ENCODE peak calls at places on chromosomes 6 and 20, in eight cellular contexts. S is RWPE1; P is sigmoid colon; K is AG09309; T is CD8-positive, alpha-beta T cell; J is pancreas; G is endothelial cell; B is H1. V is an unnamed sample.

GRCh38 chr6:164859791-164860190 is 449.6 kb downstream of the C6orf118 start:
- DNase-seq in S (peak), P (no peak), K (no peak), T (no peak), J (no peak), G (no peak), B (no peak), V (no peak)

GRCh38 chr6:105983763-105984162 is 102.4 kb upstream of the PRDM1 start:
- DNase-seq in S (no peak), P (no peak), K (no peak), T (no peak), J (no peak), G (no peak), B (no peak), V (no peak)

GRCh38 chr6:87184762-87185250 is 29.4 kb downstream of the ZNF292 start:
- DNase-seq in S (no peak), P (no peak), K (no peak), T (no peak), J (no peak), G (no peak), B (no peak), V (no peak)

GRCh38 chr6:39228111-39228971 is 934 bp downstream of the KCNK5 start:
- DNase-seq in S (no peak), P (no peak), K (no peak), T (no peak), J (no peak), G (no peak), B (no peak), V (no peak)

GRCh38 chr6:98636941-98637340 is 197.4 kb upstream of the POU3F2 start:
- DNase-seq in S (no peak), P (no peak), K (no peak), T (no peak), J (no peak), G (no peak), B (no peak), V (no peak)

GRCh38 chr6:93105017-93105416 is 314.3 kb downstream of the EPHA7 start:
- DNase-seq in S (no peak), P (no peak), K (no peak), T (no peak), J (no peak), G (no peak), B (no peak), V (no peak)

GRCh38 chr6:163711615-163712568 is 297.4 kb downstream of the QKI start:
- DNase-seq in S (peak), P (peak), K (no peak), T (no peak), J (no peak), G (no peak), B (no peak), V (no peak)

GRCh38 chr20:54208492-54209044 is 681 bp downstream of the PFDN4 start:
- DNase-seq in S (peak), P (no peak), K (no peak), T (no peak), J (no peak), G (no peak), B (no peak), V (no peak)

GRCh38 chr20:25315418-25316210 is 67.7 kb downstream of the PYGB start:
- DNase-seq in S (peak), P (peak), K (no peak), T (no peak), J (no peak), G (no peak), B (no peak), V (peak)

GRCh38 chr6:13302751-13303667 is 25.3 kb downstream of the TBC1D7 start:
- DNase-seq in S (peak), P (peak), K (peak), T (peak), J (no peak), G (no peak), B (no peak), V (no peak)

GRCh38 chr20:20820104-20820503 is 107.7 kb upstream of the RALGAPA2 start:
- DNase-seq in S (no peak), P (no peak), K (no peak), T (no peak), J (peak), G (peak), B (no peak), V (no peak)
- TF ChIP-seq CTCF in S (no peak), P (no peak), K (peak), T (no peak), J (no peak), G (peak), B (peak), V (peak)

DNA sequence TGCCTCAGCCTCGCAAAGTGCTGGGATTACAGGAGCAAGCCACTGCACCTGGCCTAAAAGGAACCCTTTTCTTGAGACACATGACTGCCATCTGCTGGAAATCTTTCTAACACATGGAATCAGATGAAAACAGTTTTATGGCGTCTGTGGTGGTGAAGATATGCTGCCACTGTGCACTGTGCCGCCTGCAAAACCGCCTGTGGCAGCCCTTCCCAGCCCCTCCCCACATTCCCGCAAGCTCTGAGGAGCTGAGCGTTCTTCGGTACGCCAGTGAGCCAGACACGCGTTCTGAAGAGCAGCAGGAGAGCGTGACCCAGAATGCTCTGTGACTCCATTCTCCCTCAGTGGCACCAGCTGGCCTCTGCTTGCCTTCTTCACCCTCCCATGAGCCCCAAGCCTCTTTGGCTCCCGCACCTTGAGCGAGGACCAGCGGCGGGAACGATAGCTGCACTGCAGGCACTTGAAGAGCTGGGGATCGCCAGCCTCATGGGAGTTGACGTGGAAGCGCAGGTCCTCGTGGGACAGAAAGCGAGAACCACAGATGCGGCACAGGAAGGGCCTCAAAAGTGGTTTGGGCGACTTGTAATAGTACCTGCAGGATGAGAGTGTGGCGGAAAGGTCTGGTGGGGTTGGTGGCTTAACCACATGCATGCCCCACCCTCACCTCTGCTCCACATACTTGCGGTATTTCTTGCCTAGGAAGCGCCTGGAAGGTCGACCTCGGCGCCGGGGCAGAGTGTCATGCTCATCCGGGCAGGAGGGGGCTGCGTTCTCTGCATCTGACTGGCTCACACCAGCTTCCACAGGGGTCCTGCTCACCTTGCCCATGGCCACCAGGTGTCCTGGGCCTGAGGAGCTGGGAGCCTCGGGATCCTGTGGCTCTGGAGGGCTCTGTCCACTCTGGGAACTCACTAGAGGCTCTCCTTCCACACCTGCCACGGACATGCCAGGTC is 8.7 kb downstream of the ZNF335 start:
- DNase-seq in S (no peak), P (peak), K (no peak), T (no peak), J (peak), G (no peak), B (no peak), V (peak)
- TF ChIP-seq CTCF in S (peak), P (no peak), K (peak), T (peak), J (no peak), G (no peak), B (peak), V (peak)

DNA sequence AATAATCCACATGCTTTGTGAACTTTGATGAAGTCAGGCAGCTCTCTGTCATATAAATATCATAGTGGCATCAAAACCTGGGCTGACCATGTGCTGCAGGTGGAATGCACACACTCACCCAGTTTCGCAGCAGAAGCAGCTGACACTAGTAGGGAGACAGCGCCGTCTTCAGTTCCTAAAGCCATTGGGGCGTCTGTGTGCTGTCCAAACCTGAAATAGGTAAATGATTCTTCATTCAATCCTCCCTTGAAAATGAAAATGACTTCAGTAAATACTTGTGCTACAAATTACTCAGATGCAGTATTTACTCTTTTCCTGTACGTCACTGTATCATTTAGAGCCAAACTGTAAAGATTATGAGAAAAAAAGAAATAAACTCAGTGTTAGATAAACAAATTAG is 127.5 kb downstream of the EYA4 start:
- DNase-seq in S (peak), P (no peak), K (no peak), T (no peak), J (no peak), G (no peak), B (no peak), V (no peak)
- TF ChIP-seq CTCF in S (peak), P (no peak), K (no peak), T (no peak), J (no peak), G (no peak), B (peak), V (no peak)

GRCh38 chr20:20359628-20360027 is 8.3 kb upstream of the INSM1 start:
- DNase-seq in S (no peak), P (no peak), K (no peak), T (no peak), J (no peak), G (no peak), B (no peak), V (no peak)

GRCh38 chr20:20362774-20363435 is 5.0 kb upstream of the INSM1 start:
- DNase-seq in S (no peak), P (no peak), K (no peak), T (no peak), J (no peak), G (peak), B (no peak), V (no peak)

GRCh38 chr20:20363449-20364015 is 4.4 kb upstream of the INSM1 start:
- DNase-seq in S (no peak), P (no peak), K (no peak), T (no peak), J (no peak), G (no peak), B (no peak), V (no peak)

GRCh38 chr20:20358801-20359200 is 9.1 kb upstream of the INSM1 start:
- DNase-seq in S (no peak), P (no peak), K (no peak), T (no peak), J (no peak), G (no peak), B (no peak), V (no peak)

DNA sequence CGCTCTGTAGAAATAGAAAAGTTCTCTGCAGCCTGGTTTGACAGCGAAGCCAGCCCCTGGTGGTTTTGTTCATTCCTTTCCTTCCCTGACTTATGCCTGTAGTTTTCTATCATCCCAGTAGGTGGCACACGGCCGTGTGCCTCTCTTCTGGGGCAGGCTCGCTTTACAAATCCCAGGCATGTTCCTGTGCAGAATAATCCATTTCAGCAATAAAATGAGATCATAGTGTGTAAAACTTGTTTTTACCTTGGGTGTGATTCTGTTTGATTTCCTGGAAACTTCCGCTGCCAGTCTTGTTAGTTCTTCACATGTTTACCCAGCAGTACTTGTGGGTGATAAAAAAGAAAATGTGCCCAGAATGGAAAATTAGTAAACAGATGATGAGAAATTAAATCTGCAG is 7.4 kb upstream of the INSM1 start:
- DNase-seq in S (peak), P (no peak), K (peak), T (no peak), J (peak), G (peak), B (no peak), V (no peak)
- TF ChIP-seq CTCF in S (peak), P (peak), K (peak), T (peak), J (peak), G (peak), B (peak), V (peak)